ENCODE peak calls at places on chromosomes 2 and 18, in five cellular contexts. N is stimulated activated CD8-positive, alpha-beta memory T cell treated with anti-CD3 and anti-CD28 coated beads, Interleukin-4, amount 100 ng/mL, for 24 hours; O is NCI-H69; L is NCI-H1105 treated with DMSO at 0.1 percent for 48 hours; C is endodermal cell. Y is an unnamed sample.

GRCh38 chr2:112010751-112011150 is 44.3 kb upstream of the TMEM87B start:
- DNase-seq in L (no peak), C (no peak), N (no peak), O (no peak), Y (no peak)

GRCh38 chr2:219596954-219597551 is 604 bp upstream of the STK11IP start:
- DNase-seq in L (peak), O (peak), C (no peak), N (no peak), Y (no peak)

GRCh38 chr2:42095923-42096408 is 48.1 kb downstream of the PKDCC start:
- DNase-seq in O (peak), N (peak), L (peak), C (peak), Y (peak)

GRCh38 chr2:46134531-46135229 is 162.5 kb upstream of the EPAS1 start:
- DNase-seq in C (no peak), N (no peak), O (no peak), L (peak), Y (no peak)

GRCh38 chr2:130850788-130851623 is 14.3 kb downstream of the ARHGEF4 start:
- DNase-seq in C (no peak), L (no peak), O (no peak), N (no peak), Y (no peak)

GRCh38 chr2:64847930-64848329 is 141.3 kb upstream of the SLC1A4 start:
- DNase-seq in L (no peak), N (no peak), O (peak), C (no peak), Y (no peak)

GRCh38 chr2:134932864-134933526 is 14.4 kb downstream of the CCNT2 start:
- DNase-seq in L (no peak), O (no peak), C (no peak), N (no peak), Y (no peak)

GRCh38 chr2:209091026-209091425 is 332.8 kb upstream of the MAP2 start:
- DNase-seq in N (no peak), C (no peak), O (no peak), L (no peak), Y (no peak)

GRCh38 chr2:240832816-240833497 is 12.9 kb upstream of the KIF1A start:
- DNase-seq in L (no peak), N (no peak), O (no peak), C (no peak), Y (no peak)

GRCh38 chr2:128520787-128521186 is 202.1 kb upstream of the HS6ST1 start:
- DNase-seq in C (peak), O (no peak), L (no peak), N (no peak), Y (peak)

GRCh38 chr2:26477911-26478253 is at the start of gene OTOF:
- DNase-seq in L (no peak), O (peak), N (no peak), C (no peak), Y (no peak)

GRCh38 chr2:34069604-34070003 is 470.5 kb upstream of the FAM98A start:
- DNase-seq in L (no peak), O (no peak), N (no peak), C (no peak), Y (no peak)

GRCh38 chr18:36127866-36128845 is 984 bp downstream of the SLC39A6 start:
- DNase-seq in N (no peak), L (peak), C (peak), O (peak), Y (no peak)

GRCh38 chr2:44674473-44675299 is 266.8 kb upstream of the SIX3 start:
- DNase-seq in O (peak), C (peak), N (no peak), L (peak), Y (no peak)

GRCh38 chr2:215749092-215749957 is 264.0 kb downstream of the MREG start:
- DNase-seq in O (no peak), L (no peak), C (no peak), N (no peak), Y (no peak)

GRCh38 chr2:96859338-96859649 is 1.5 kb upstream of the ANKRD39 start:
- DNase-seq in C (no peak), N (no peak), L (no peak), O (no peak), Y (no peak)

GRCh38 chr2:24448811-24449210 is 42.2 kb upstream of the NCOA1 start:
- DNase-seq in L (no peak), N (no peak), C (no peak), O (no peak), Y (no peak)

GRCh38 chr18:4119127-4119648 is 335.9 kb downstream of the DLGAP1 start:
- DNase-seq in O (no peak), C (peak), N (no peak), L (no peak), Y (no peak)

GRCh38 chr2:192029089-192029488 is 165.6 kb downstream of the TMEFF2 start:
- DNase-seq in O (peak), N (no peak), L (no peak), C (peak), Y (no peak)

GRCh38 chr2:113117594-113118262 is 9.7 kb upstream of the IL1RN start:
- DNase-seq in C (no peak), O (no peak), L (no peak), N (peak), Y (no peak)